ENCODE peak calls at places on chromosomes 5 and 9, in nine cellular contexts. B is fibroblast of lung, J is heart right ventricle, T is cardiac muscle cell, C is cardiac fibroblast, H is A549, R is HepG2, X is choroid plexus epithelial cell, S is tibial artery. P is an unnamed sample.

GRCh38 chr5:175264406-175264805 is 179.6 kb downstream of the DRD1 start:
- DNase-seq in J (no peak), X (no peak), C (no peak), S (no peak), B (no peak), H (no peak), R (no peak), T (peak; percentile 8), P (no peak)

GRCh38 chr9:35487066-35487465 is 2.8 kb upstream of the RUSC2 start:
- DNase-seq in C (no peak), S (no peak), J (no peak), R (no peak), X (no peak), T (no peak), B (no peak), H (no peak), P (no peak)

GRCh38 chr5:180378412-180379344 is 25.5 kb upstream of the GFPT2 start:
- DNase-seq in C (no peak), R (no peak), B (no peak), T (no peak), X (no peak), J (no peak), H (no peak), S (no peak), P (no peak)

GRCh38 chr5:16507716-16508115 is 42.1 kb upstream of the ZNF622 start:
- DNase-seq in T (no peak), S (no peak), H (no peak), C (no peak), J (no peak), X (no peak), R (no peak), B (no peak), P (no peak)

GRCh38 chr5:166979576-166979975 is 1311.9 kb upstream of the WWC1 start:
- DNase-seq in H (no peak), R (no peak), J (no peak), T (no peak), C (no peak), S (no peak), X (no peak), B (peak; percentile 33), P (no peak)

GRCh38 chr5:14463629-14464028 is 118.0 kb upstream of the OTULINL start:
- DNase-seq in R (no peak), H (peak; percentile 81), B (no peak), J (no peak), X (peak; percentile 46), T (no peak), S (no peak), C (peak; percentile 86), P (peak; percentile 41)

GRCh38 chr5:104611419-104611818 is 1048.8 kb upstream of the NUDT12 start:
- DNase-seq in T (no peak), C (no peak), R (no peak), X (no peak), J (no peak), B (peak; percentile 0), S (no peak), H (no peak), P (no peak)

GRCh38 chr5:78320461-78320860 is 26.0 kb upstream of the AP3B1 start:
- DNase-seq in R (peak; percentile 15), J (no peak), T (peak; percentile 29), C (peak; percentile 68), H (peak; percentile 33), X (peak; percentile 74), S (no peak), B (peak; percentile 62), P (peak; percentile 10)

GRCh38 chr5:11909471-11909870 is 5.2 kb upstream of the CTNND2 start:
- DNase-seq in T (no peak), X (no peak), H (no peak), J (no peak), R (no peak), S (no peak), C (no peak), B (no peak), P (no peak)

GRCh38 chr5:157072508-157072907 is 13.6 kb upstream of the HAVCR1 start:
- DNase-seq in T (no peak), S (no peak), H (no peak), B (no peak), J (no peak), C (no peak), R (no peak), X (no peak), P (no peak)

GRCh38 chr5:83475540-83476469 is 4.3 kb downstream of the VCAN start:
- DNase-seq in B (peak; percentile 92), R (peak; percentile 85), C (peak; percentile 93), X (peak; percentile 93), S (no peak), T (no peak), H (peak; percentile 48), J (no peak), P (no peak)

GRCh38 chr5:96189028-96189826 is 227.6 kb upstream of the ELL2 start:
- DNase-seq in J (no peak), S (no peak), T (no peak), X (no peak), C (no peak), B (no peak), H (no peak), R (no peak), P (no peak)

GRCh38 chr9:113622600-113623400 is 159.3 kb downstream of the RGS3 start:
- DNase-seq in T (peak; percentile 55), J (no peak), S (no peak), C (peak; percentile 82), H (peak; percentile 60), R (peak; percentile 74), B (peak; percentile 71), X (peak; percentile 97), P (no peak)

GRCh38 chr5:54873696-54874095 is 111.7 kb downstream of the ESM1 start:
- DNase-seq in X (no peak), B (no peak), C (peak; percentile 36), H (no peak), J (no peak), S (no peak), R (no peak), T (no peak), P (no peak)

GRCh38 chr9:133517711-133518110 is 7.0 kb downstream of the MYMK start:
- DNase-seq in H (no peak), B (no peak), C (no peak), S (no peak), R (no peak), T (no peak), X (no peak), J (no peak), P (no peak)

GRCh38 chr9:75090579-75090978 is 2.3 kb downstream of the OSTF1 start:
- DNase-seq in J (no peak), R (no peak), S (no peak), B (no peak), X (no peak), T (no peak), C (no peak), H (no peak), P (no peak)
- H3K4me3 ChIP-seq in J (peak overlapping the region; percentile 97), R (peak overlapping the region; percentile 78), S (no peak overlapping the region), B (no peak overlapping the region), X (no peak overlapping the region), T (no peak overlapping the region), C (no peak overlapping the region), H (no peak overlapping the region), P (no peak overlapping the region)

GRCh38 chr5:140205952-140206351 is 31.0 kb downstream of the CYSTM1 start:
- DNase-seq in X (no peak), H (peak; percentile 15), S (no peak), C (no peak), B (no peak), T (no peak), J (no peak), R (no peak), P (no peak)
- TF ChIP-seq CTCF in X (no peak), H (no peak), S (no peak), C (no peak), B (no peak), T (peak; percentile 2), J (no peak), R (no peak), P (no peak)

GRCh38 chr9:89614319-89614892 is 9.6 kb downstream of the GADD45G start:
- DNase-seq in C (no peak), J (no peak), T (no peak), B (no peak), X (no peak), H (no peak), S (no peak), R (no peak), P (no peak)

GRCh38 chr9:89615661-89616060 is 10.8 kb downstream of the GADD45G start:
- DNase-seq in J (no peak), C (no peak), X (no peak), R (no peak), S (no peak), T (no peak), H (no peak), B (no peak), P (no peak)

GRCh38 chr9:89610391-89610925 is 5.6 kb downstream of the GADD45G start:
- DNase-seq in B (no peak), S (no peak), T (no peak), R (no peak), X (no peak), J (no peak), C (no peak), H (no peak), P (no peak)

GRCh38 chr9:89613912-89614311 is 9.1 kb downstream of the GADD45G start:
- DNase-seq in J (no peak), S (no peak), T (no peak), H (no peak), B (no peak), X (no peak), R (no peak), C (no peak), P (no peak)

DNA sequence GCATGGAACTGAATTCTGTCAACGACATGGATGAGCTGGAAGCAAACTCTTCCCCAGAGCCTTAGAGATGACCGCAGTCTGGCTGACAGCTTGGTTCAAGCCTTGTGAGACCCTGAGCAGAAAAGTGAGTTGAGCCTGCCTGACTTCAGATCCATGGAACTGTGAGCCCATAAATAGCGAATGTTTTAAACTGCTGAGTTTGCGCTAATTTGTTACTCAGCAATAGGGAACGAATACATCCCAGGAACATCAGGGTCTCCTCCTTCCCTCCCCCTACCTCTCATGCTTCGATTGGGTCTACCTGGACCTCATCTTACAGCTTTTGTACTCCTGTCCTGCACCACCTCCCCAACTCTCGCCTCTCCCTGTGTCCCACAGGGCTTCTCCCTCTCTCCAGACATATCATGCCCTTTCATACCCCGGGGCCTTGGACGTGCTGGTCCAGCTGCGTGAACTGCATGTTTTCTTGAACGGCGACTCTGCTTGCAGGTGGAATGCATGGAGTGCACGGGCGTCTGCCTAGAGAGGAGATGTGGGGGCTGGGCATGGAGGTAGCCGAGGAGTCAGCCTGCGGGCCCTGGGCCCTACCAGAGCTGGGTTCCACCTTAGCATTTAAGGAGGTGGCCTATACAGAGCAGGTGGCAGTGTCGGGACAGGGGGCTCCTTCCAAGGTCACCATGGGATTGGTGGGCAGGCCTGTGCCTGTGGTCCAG is 7.9 kb downstream of the GADD45G start:
- DNase-seq in C (no peak), S (no peak), X (no peak), H (no peak), T (no peak), B (no peak), J (no peak), R (no peak), P (no peak)
- H3K4me3 ChIP-seq in C (no peak overlapping the region), S (no peak overlapping the region), X (no peak overlapping the region), H (no peak overlapping the region), T (no peak overlapping the region), B (no peak overlapping the region), J (no peak overlapping the region), R (no peak overlapping the region), P (no peak overlapping the region)

DNA sequence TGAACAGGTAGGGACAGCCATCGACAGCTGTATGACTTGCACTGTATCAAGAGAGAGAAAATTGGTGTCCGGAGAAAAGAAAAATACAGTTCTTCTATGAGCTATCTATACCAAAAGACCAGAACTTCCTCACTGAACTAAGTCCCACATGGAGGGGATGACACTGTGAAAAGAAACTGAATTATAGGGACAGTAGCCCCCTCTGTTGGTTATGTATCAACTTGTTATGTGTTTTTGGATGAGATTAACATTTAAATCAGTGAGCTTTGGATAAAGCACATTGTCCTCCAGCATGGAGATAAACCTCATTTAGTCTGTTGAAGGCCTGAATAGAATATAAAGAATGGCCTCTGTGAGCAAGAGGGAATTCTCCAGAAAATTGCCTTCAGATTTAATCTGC is 176.6 kb upstream of the SH3GL2 start:
- DNase-seq in T (peak; percentile 45), B (peak; percentile 49), C (peak; percentile 38), H (peak; percentile 19), J (no peak), X (peak; percentile 70), R (peak; percentile 19), S (no peak), P (no peak)
- TF ChIP-seq CTCF in T (no peak), B (peak; percentile 18), C (peak; percentile 11), H (peak; percentile 25), J (no peak), X (peak; percentile 31), R (peak; percentile 18), S (no peak), P (no peak)